ENCODE peak calls at places on chromosome 14, in eight cellular contexts. K, N, M, P, U, O, A and L are unnamed samples.

GRCh38 chr14:90609376-90609775 is 206.9 kb downstream of the TTC7B start:
- DNase-seq in O (no peak), U (no peak), P (no peak), N (no peak), K (no peak), A (no peak), M (no peak), L (no peak)

GRCh38 chr14:94936411-94936892 is 166.5 kb upstream of the GSC start:
- DNase-seq in A (no peak), P (peak; percentile 15), U (peak; percentile 60), M (no peak), K (no peak), O (peak; percentile 94), N (peak; percentile 49), L (peak; percentile 95)

GRCh38 chr14:77659822-77660221 is 43.4 kb upstream of the SPTLC2 start:
- DNase-seq in P (no peak), O (no peak), K (no peak), M (no peak), N (no peak), U (no peak), A (no peak), L (no peak)

GRCh38 chr14:21440857-21441256 is 15.1 kb downstream of the CHD8 start:
- DNase-seq in M (no peak), O (no peak), K (no peak), A (no peak), U (no peak), P (no peak), N (no peak), L (no peak)

GRCh38 chr14:65824285-65824977 is 411.9 kb downstream of the FUT8 start:
- DNase-seq in U (peak; percentile 35), N (peak; percentile 74), O (peak; percentile 66), A (peak; percentile 72), P (peak; percentile 5), K (peak; percentile 73), M (peak; percentile 64), L (peak; percentile 70)

GRCh38 chr14:93532550-93532949 is 101.8 kb downstream of the UNC79 start:
- DNase-seq in O (no peak), U (no peak), P (no peak), A (no peak), N (no peak), K (no peak), M (no peak), L (no peak)

GRCh38 chr14:34792593-34792992 is 78.2 kb upstream of the CFL2 start:
- DNase-seq in U (no peak), M (no peak), P (no peak), N (no peak), K (no peak), O (no peak), A (no peak), L (no peak)

GRCh38 chr14:92945959-92946846 is 23.3 kb downstream of the CHGA start:
- DNase-seq in A (no peak), P (no peak), U (peak; percentile 47), N (no peak), M (no peak), K (peak; percentile 96), O (no peak), L (no peak)

GRCh38 chr14:64736271-64737131 is 32.3 kb downstream of the PLEKHG3 start:
- DNase-seq in M (no peak), O (no peak), K (peak; percentile 63), P (no peak), A (no peak), U (no peak), N (peak; percentile 85), L (no peak)

GRCh38 chr14:60561845-60562746 is 53.1 kb downstream of the SIX6 start:
- DNase-seq in K (peak; percentile 73), A (peak; percentile 14), N (peak; percentile 52), M (no peak), O (peak; percentile 63), P (no peak), U (peak; percentile 19), L (peak; percentile 72)

GRCh38 chr14:90274808-90275454 is 18.6 kb downstream of the PSMC1 start:
- DNase-seq in K (peak; percentile 58), P (no peak), O (no peak), U (no peak), N (no peak), A (peak; percentile 14), M (no peak), L (no peak)